ENCODE peak calls at places on chromosomes 5 and 9, in seven cellular contexts. H, Q, J, I, Y, N and M are unnamed samples.

GRCh38 chr5:9301200-9301599 is 244.7 kb downstream of the SEMA5A start:
- DNase-seq in I (no peak), N (no peak), J (no peak), H (no peak), Y (no peak), Q (no peak), M (no peak)

GRCh38 chr9:101736723-101737122 is 1.7 kb downstream of the GRIN3A start:
- DNase-seq in Q (no peak), J (no peak), N (no peak), H (no peak), Y (no peak), I (no peak), M (no peak)

GRCh38 chr9:134055981-134056461 is 11.8 kb downstream of the BRD3 start:
- DNase-seq in H (no peak), I (peak; percentile 69), J (peak; percentile 72), N (peak; percentile 73), Q (no peak), Y (peak; percentile 84), M (peak; percentile 27)

GRCh38 chr9:4491621-4491975 is 1.3 kb downstream of the SLC1A1 start:
- DNase-seq in J (peak; percentile 26), N (peak; percentile 39), Q (peak; percentile 69), I (no peak), Y (peak; percentile 62), H (no peak), M (no peak)

GRCh38 chr9:112623198-112623597 is 94.7 kb downstream of the INIP start:
- DNase-seq in I (no peak), Q (no peak), Y (no peak), J (no peak), N (no peak), H (no peak), M (no peak)

GRCh38 chr5:100249870-100250269 is 285.3 kb upstream of the FAM174A start:
- DNase-seq in N (no peak), I (no peak), H (no peak), Y (no peak), Q (no peak), J (no peak), M (no peak)

GRCh38 chr9:124267271-124267807 is 9.6 kb downstream of the NEK6 start:
- DNase-seq in H (no peak), N (peak; percentile 61), Y (no peak), Q (no peak), I (no peak), J (peak; percentile 95), M (no peak)

GRCh38 chr5:34538026-34538672 is 118.0 kb upstream of the RAI14 start:
- DNase-seq in I (no peak), Y (no peak), Q (no peak), J (no peak), N (no peak), H (no peak), M (no peak)

GRCh38 chr9:129175825-129176633 is 2.0 kb downstream of the IER5L start:
- DNase-seq in I (peak; percentile 81), J (peak; percentile 90), N (peak; percentile 73), H (peak; percentile 91), Y (peak; percentile 90), Q (peak; percentile 94), M (peak; percentile 68)

GRCh38 chr5:73883646-73884045 is 257.6 kb downstream of the ARHGEF28 start:
- DNase-seq in I (no peak), J (no peak), Q (no peak), Y (no peak), N (no peak), H (peak; percentile 2), M (no peak)

GRCh38 chr5:139105621-139106071 is 92.5 kb downstream of the SIL1 start:
- DNase-seq in H (no peak), Q (no peak), I (no peak), Y (no peak), J (no peak), N (peak; percentile 44), M (no peak)

GRCh38 chr5:78677777-78678668 is 29.5 kb upstream of the LHFPL2 start:
- DNase-seq in Q (peak; percentile 60), H (no peak), Y (no peak), I (peak; percentile 93), N (no peak), J (no peak), M (peak; percentile 96)

GRCh38 chr5:159094745-159095144 is 5.0 kb downstream of the EBF1 start:
- DNase-seq in N (no peak), Y (no peak), I (no peak), Q (peak; percentile 29), J (no peak), H (peak; percentile 80), M (peak; percentile 80)

GRCh38 chr9:137398561-137399468 is 24.1 kb downstream of the EXD3 start:
- DNase-seq in H (no peak), N (no peak), Y (no peak), I (no peak), Q (no peak), J (no peak), M (no peak)

GRCh38 chr5:135999396-136000139 is 29.2 kb upstream of the TGFBI start:
- DNase-seq in Q (peak; percentile 47), I (peak; percentile 53), Y (no peak), H (no peak), N (no peak), J (no peak), M (peak; percentile 94)

GRCh38 chr5:153926201-153926600 is 112.5 kb downstream of the FAM114A2 start:
- DNase-seq in N (no peak), Y (no peak), I (no peak), H (no peak), Q (no peak), J (no peak), M (no peak)

GRCh38 chr5:170740586-170741205 is 42.8 kb upstream of the GABRP start:
- DNase-seq in Y (no peak), N (no peak), H (no peak), J (no peak), Q (no peak), I (no peak), M (no peak)

GRCh38 chr5:18393546-18393945 is 759.3 kb downstream of the TAF11L14 start:
- DNase-seq in Q (peak; percentile 69), I (no peak), Y (no peak), J (no peak), N (no peak), H (no peak), M (no peak)

GRCh38 chr5:143968071-143968878 is 156.3 kb downstream of the HMHB1 start:
- DNase-seq in J (peak; percentile 4), I (peak; percentile 65), H (peak; percentile 74), Y (no peak), Q (no peak), N (no peak), M (peak; percentile 59)

GRCh38 chr5:147559725-147560124 is 49.9 kb upstream of the DPYSL3 start:
- DNase-seq in Q (no peak), J (no peak), H (no peak), I (no peak), Y (no peak), N (no peak), M (no peak)

GRCh38 chr9:130627051-130627450 is 37.3 kb upstream of the PRDM12 start:
- DNase-seq in I (no peak), H (no peak), Y (no peak), J (no peak), Q (no peak), N (no peak), M (no peak)

GRCh38 chr9:123769723-123770122 is 160.2 kb downstream of the DENND1A start:
- DNase-seq in J (no peak), I (no peak), Q (no peak), Y (no peak), H (no peak), N (no peak), M (no peak)

GRCh38 chr5:109692011-109692410 is 2.3 kb downstream of the MAN2A1 start:
- DNase-seq in Y (no peak), J (no peak), Q (no peak), H (no peak), N (no peak), I (no peak), M (no peak)

GRCh38 chr9:114450833-114451706 is 54.2 kb downstream of the WHRN start:
- DNase-seq in J (no peak), N (no peak), Q (no peak), I (no peak), H (no peak), Y (no peak), M (no peak)

GRCh38 chr5:158811921-158812320 is 287.8 kb downstream of the EBF1 start:
- DNase-seq in H (no peak), N (no peak), Q (no peak), I (no peak), Y (no peak), J (no peak), M (no peak)

GRCh38 chr5:174323878-174324281 is 278.4 kb downstream of the NSG2 start:
- DNase-seq in I (no peak), J (no peak), H (no peak), Y (no peak), Q (peak; percentile 85), N (no peak), M (no peak)

GRCh38 chr9:119365291-119366027 is 3.8 kb downstream of the BRINP1 start:
- DNase-seq in J (peak; percentile 11), N (peak; percentile 61), I (no peak), Y (no peak), H (peak; percentile 55), Q (peak; percentile 78), M (no peak)

GRCh38 chr5:28249771-28250415 is 1211.5 kb upstream of the CDH9 start:
- DNase-seq in H (no peak), I (no peak), Y (no peak), N (no peak), J (no peak), Q (no peak), M (no peak)

GRCh38 chr5:157469073-157469472 is 9.1 kb downstream of the NIPAL4 start:
- DNase-seq in I (no peak), H (no peak), N (no peak), Y (no peak), Q (no peak), J (no peak), M (no peak)

GRCh38 chr5:137022043-137022442 is 477.1 kb downstream of the SPOCK1 start:
- DNase-seq in N (no peak), H (no peak), I (no peak), Q (no peak), J (no peak), Y (no peak), M (no peak)

GRCh38 chr5:96013254-96013653 is 51.6 kb upstream of the ELL2 start:
- DNase-seq in N (no peak), Y (no peak), J (no peak), I (no peak), Q (no peak), H (no peak), M (no peak)

GRCh38 chr5:14040542-14040941 is 96.1 kb upstream of the DNAH5 start:
- DNase-seq in Y (no peak), J (no peak), I (no peak), N (no peak), H (no peak), Q (no peak), M (no peak)

GRCh38 chr5:123881791-123882244 is 369.8 kb downstream of the CSNK1G3 start:
- DNase-seq in Q (no peak), I (peak; percentile 28), N (no peak), H (no peak), J (no peak), Y (no peak), M (no peak)

GRCh38 chr5:19616821-19617220 is 371.2 kb downstream of the CDH18 start:
- DNase-seq in H (no peak), Y (no peak), I (no peak), N (no peak), J (no peak), Q (no peak), M (no peak)

GRCh38 chr5:56264417-56265025 is 31.4 kb upstream of the ANKRD55 start:
- DNase-seq in J (peak; percentile 10), Q (peak; percentile 84), H (peak; percentile 70), Y (no peak), N (peak; percentile 17), I (no peak), M (no peak)